ENCODE peak calls at places on chromosomes 1 and 21, in four cellular contexts. X is HFFc6, P is DND-41, A is BE2C. R is an unnamed sample.

GRCh38 chr1:154410185-154410827 is 5.2 kb downstream of the IL6R start:
- DNase-seq in X (no peak), P (no peak), A (no peak), R (no peak)

GRCh38 chr1:156813750-156814570 is 2.7 kb downstream of the SH2D2A start:
- DNase-seq in X (no peak), P (no peak), A (peak; percentile 49), R (peak; percentile 74)

GRCh38 chr1:8947127-8947691 is 1.5 kb downstream of the CA6 start:
- DNase-seq in X (no peak), P (peak; percentile 54), A (no peak), R (no peak)

GRCh38 chr1:162475089-162475488 is 22.5 kb upstream of the UHMK1 start:
- DNase-seq in X (no peak), P (no peak), A (no peak), R (no peak)

GRCh38 chr1:9326596-9326995 is 33.9 kb downstream of the SPSB1 start:
- DNase-seq in X (peak; percentile 32), P (no peak), A (no peak), R (no peak)

GRCh38 chr1:44354268-44354839 is 703 bp downstream of the ERI3 start:
- DNase-seq in X (no peak), P (no peak), A (no peak), R (no peak)

GRCh38 chr21:44377922-44378645 is 24.7 kb downstream of the TRPM2 start:
- DNase-seq in X (no peak), P (no peak), A (no peak), R (no peak)

GRCh38 chr21:32248616-32249550 is 30.0 kb downstream of the MIS18A start:
- DNase-seq in X (no peak), P (no peak), A (no peak), R (no peak)

GRCh38 chr21:27269646-27270045 is 302.8 kb upstream of the ADAMTS5 start:
- DNase-seq in X (peak; percentile 86), P (no peak), A (no peak), R (no peak)

GRCh38 chr1:238119060-238119459 is 228.3 kb upstream of the ZP4 start:
- DNase-seq in X (peak; percentile 8), P (no peak), A (no peak), R (no peak)

GRCh38 chr1:209659909-209660308 is 7.7 kb upstream of the LAMB3 start:
- DNase-seq in X (peak; percentile 36), P (no peak), A (no peak), R (no peak)

DNA sequence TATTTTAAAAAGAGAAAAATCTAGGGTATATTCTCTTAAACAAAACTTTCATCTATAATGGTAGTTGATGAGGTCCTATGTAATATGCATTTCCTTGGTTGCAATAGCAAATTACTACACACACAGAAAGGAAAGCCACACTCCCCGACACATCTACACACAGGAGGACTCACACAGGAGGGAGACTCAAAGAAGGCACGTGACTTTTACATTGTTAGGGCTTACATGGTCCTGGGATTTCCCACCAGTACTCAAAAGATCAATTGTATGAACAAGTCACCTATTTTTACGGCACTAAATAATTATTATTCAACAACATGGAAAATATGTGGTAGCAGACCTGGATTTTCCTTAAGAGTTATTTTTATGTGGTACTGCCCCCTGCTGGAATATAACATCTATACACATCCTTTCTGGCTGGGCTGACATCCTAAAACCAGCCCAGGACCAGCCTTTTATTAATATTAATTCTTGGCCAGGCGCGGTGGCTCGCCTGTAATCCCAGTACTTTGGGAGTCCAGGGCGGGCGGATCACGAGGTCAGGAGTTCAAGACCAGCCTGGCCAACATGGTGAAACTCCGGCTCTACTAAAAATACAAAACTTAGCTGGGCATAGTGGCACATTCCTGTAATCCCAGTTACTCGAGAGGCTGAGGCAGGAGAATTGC is 33.9 kb upstream of the LGALS8 start:
- DNase-seq in X (peak; percentile 35), P (no peak), A (no peak), R (no peak)
- TF ChIP-seq CTCF in X (peak; percentile 81), P (peak; percentile 64), A (peak; percentile 55), R (peak; percentile 76)

GRCh38 chr1:14435368-14436023 is 163.0 kb upstream of the KAZN start:
- DNase-seq in X (no peak), P (no peak), A (no peak), R (no peak)
- TF ChIP-seq CTCF in X (no peak), P (peak; percentile 41), A (peak; percentile 23), R (no peak)

GRCh38 chr1:204398197-204399125 is 13.2 kb downstream of the PPP1R15B start:
- DNase-seq in X (peak; percentile 86), P (peak; percentile 70), A (peak; percentile 81), R (peak; percentile 19)
- TF ChIP-seq CTCF in X (peak; percentile 91), P (peak; percentile 89), A (peak; percentile 99), R (peak; percentile 86)

GRCh38 chr21:23858878-23859277 is 1748.4 kb downstream of the MRPL39 start:
- DNase-seq in X (no peak), P (peak; percentile 36), A (no peak), R (no peak)

DNA sequence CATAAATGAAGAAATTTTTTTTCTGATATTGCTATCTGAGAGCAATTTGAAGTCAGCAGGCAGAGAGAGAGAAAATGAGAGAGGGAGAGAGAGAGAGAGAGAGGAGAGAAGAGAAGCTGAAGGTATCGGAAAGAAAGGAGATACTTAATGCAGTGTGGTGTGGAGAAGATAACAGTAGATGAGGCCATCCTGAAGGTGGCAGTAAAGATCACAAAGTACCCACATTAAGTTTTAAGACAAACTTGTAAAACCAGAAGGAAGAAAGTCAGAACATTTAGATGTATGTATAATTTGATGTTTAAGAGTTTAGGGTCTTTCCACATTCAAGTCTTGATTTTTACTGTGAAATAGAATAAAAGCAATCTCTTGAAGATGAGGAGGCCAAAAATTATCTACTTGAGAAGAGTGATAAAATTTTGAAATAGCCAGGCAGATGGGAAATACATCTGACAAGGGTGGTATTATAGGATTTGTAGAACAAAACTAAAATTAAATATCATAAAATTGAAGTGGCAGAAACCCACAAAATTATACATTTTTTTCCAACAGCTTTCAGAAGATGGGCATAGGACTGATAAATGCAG is 1753.4 kb downstream of the MRPL39 start:
- DNase-seq in X (no peak), P (peak; percentile 32), A (peak; percentile 10), R (no peak)
- TF ChIP-seq CTCF in X (peak; percentile 37), P (peak; percentile 76), A (peak; percentile 66), R (peak; percentile 50)

DNA sequence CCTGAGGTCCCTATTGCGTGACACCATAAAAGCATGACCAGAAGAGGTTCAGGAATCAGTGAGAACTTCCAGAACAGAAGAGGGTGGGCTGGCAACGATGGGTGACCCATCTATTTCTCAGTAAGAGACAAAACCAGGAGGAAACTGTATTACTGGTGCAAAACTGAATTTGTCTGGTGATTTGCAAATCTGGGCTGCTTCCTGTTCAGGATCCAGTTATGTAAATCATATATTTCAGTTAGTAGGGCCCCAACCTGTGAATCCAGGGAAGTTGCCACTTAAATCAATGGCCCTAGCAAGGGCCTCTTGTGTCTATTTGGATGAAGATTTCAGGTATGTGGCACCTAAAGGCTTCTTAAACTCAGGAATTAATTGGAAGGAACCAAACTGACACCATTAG is 23.1 kb upstream of the SMAP2 start:
- DNase-seq in X (no peak), P (no peak), A (no peak), R (no peak)
- TF ChIP-seq CTCF in X (no peak), P (no peak), A (no peak), R (no peak)

DNA sequence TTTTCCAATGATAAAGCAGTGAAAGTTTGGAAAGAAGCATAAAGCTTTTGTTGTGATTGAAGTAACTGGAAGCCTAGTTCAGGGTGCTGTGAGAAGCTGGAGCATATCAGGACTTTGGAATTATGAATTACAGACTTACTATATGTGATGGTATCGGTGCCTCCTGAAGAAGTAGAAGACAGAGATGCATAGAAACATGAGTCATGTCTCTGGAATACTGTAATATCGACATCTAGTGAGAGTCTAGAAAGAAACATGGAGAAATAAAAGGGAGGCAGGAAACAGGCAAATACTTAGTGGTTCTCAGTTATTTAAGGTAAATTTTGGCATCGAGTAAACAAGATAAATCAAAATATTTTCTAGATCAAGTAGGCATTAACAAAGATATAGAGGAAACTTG is 103.0 kb downstream of the CAMTA1 start:
- DNase-seq in X (peak; percentile 15), P (no peak), A (no peak), R (no peak)
- TF ChIP-seq CTCF in X (peak; percentile 18), P (no peak), A (no peak), R (no peak)

DNA sequence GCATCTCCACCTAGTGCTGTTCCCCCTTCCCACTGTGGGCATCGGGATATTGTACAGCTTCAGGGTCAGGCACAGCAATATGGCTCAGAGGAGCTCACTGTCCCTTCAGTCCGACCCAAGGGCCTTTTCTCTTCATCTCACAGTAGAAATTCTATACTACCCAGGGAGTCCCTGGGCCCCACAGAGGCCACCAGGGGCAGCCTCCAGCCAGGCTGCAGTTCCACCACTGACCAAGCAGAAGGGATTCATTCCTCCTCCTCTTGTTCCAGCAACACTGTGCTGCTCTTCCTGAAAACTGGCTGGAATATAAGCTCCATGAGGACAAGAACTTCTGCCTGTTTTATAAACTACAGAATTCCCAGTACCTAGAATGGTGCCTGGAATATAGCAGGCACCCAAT is 70.5 kb downstream of the CD34 start:
- DNase-seq in X (no peak), P (no peak), A (no peak), R (no peak)
- TF ChIP-seq CTCF in X (no peak), P (no peak), A (no peak), R (no peak)

GRCh38 chr1:1317420-1317819 is 7.0 kb downstream of the INTS11 start:
- DNase-seq in X (no peak), P (no peak), A (no peak), R (no peak)
- TF ChIP-seq CTCF in X (no peak), P (no peak), A (no peak), R (no peak)

GRCh38 chr1:111656093-111657017 is 36.8 kb downstream of the RAP1A start:
- DNase-seq in X (peak; percentile 62), P (no peak), A (peak; percentile 38), R (no peak)
- TF ChIP-seq CTCF in X (peak; percentile 87), P (peak; percentile 52), A (peak; percentile 66), R (peak; percentile 77)

R was measured in dorsolateral prefrontal cortex.